ENCODE peak calls at places on chromosome 4, in nine cellular contexts. M is activated CD4-positive, alpha-beta T cell treated with anti-CD3 and anti-CD28 coated beads for 1 hour; F is hippocampal formation; N is CD4-positive, CD25-positive, alpha-beta regulatory T cell; X is naive thymus-derived CD4-positive, alpha-beta T cell; H is lower lobe of right lung; O is posterior cingulate gyrus; B is hepatic stellate cell; Q is stimulated activated CD4-positive, alpha-beta T cell treated with anti-CD3 and anti-CD28 coated beads, TNF-alpha, amount 100 ng/mL, for 48 hours. A is an unnamed sample.

GRCh38 chr4:100795581-100795980 is 277.8 kb upstream of the EMCN start:
- DNase-seq in M (no peak), F (no peak), N (no peak), X (no peak), H (no peak), O (no peak), B (no peak), Q (no peak), A (no peak)

GRCh38 chr4:184664445-184665210 is 15.1 kb downstream of the PRIMPOL start:
- DNase-seq in M (no peak), F (no peak), N (peak), X (no peak), H (no peak), O (no peak), B (peak), Q (no peak), A (peak)

GRCh38 chr4:143347495-143347894 is 10.8 kb downstream of the GAB1 start:
- DNase-seq in M (no peak), F (no peak), N (no peak), X (no peak), H (no peak), O (no peak), B (no peak), Q (no peak), A (no peak)

GRCh38 chr4:173707658-173708415 is 177.8 kb upstream of the HAND2 start:
- DNase-seq in M (no peak), F (no peak), N (no peak), X (no peak), H (no peak), O (no peak), B (no peak), Q (no peak), A (no peak)

GRCh38 chr4:82774711-82775171 is 23.9 kb downstream of the SCD5 start:
- DNase-seq in M (no peak), F (peak), N (no peak), X (no peak), H (no peak), O (peak), B (no peak), Q (no peak), A (no peak)

GRCh38 chr4:102411416-102411815 is 66.1 kb upstream of the SLC39A8 start:
- DNase-seq in M (no peak), F (no peak), N (no peak), X (no peak), H (no peak), O (no peak), B (no peak), Q (no peak), A (no peak)

GRCh38 chr4:169611991-169612868 is at the start of gene NEK1:
- DNase-seq in M (peak), F (peak), N (peak), X (peak), H (peak), O (peak), B (peak), Q (peak), A (peak)

GRCh38 chr4:170079981-170080380 is 9.8 kb downstream of the AADAT start:
- DNase-seq in M (no peak), F (no peak), N (no peak), X (no peak), H (no peak), O (no peak), B (no peak), Q (no peak), A (no peak)

GRCh38 chr4:1767770-1768366 is 25.2 kb upstream of the FGFR3 start:
- DNase-seq in M (no peak), F (no peak), N (no peak), X (no peak), H (peak), O (no peak), B (peak), Q (peak), A (no peak)

GRCh38 chr4:28926156-28926555 is 1794.0 kb upstream of the PCDH7 start:
- DNase-seq in M (no peak), F (no peak), N (no peak), X (no peak), H (no peak), O (no peak), B (no peak), Q (no peak), A (no peak)

GRCh38 chr4:80185787-80186548 is 11.3 kb upstream of the PRDM8 start:
- DNase-seq in M (no peak), F (no peak), N (no peak), X (no peak), H (no peak), O (no peak), B (no peak), Q (no peak), A (no peak)

GRCh38 chr4:168723020-168723419 is 226.2 kb downstream of the PALLD start:
- DNase-seq in M (no peak), F (no peak), N (no peak), X (no peak), H (no peak), O (no peak), B (no peak), Q (no peak), A (no peak)

GRCh38 chr4:182188622-182189021 is 54.6 kb upstream of the TENM3 start:
- DNase-seq in M (no peak), F (no peak), N (no peak), X (no peak), H (no peak), O (no peak), B (no peak), Q (no peak), A (no peak)

GRCh38 chr4:156594619-156595018 is 377.0 kb downstream of the PDGFC start:
- DNase-seq in M (no peak), F (peak), N (no peak), X (no peak), H (peak), O (peak), B (no peak), Q (no peak), A (no peak)

GRCh38 chr4:169159614-169160013 is 111.1 kb downstream of the SH3RF1 start:
- DNase-seq in M (no peak), F (no peak), N (no peak), X (no peak), H (no peak), O (no peak), B (peak), Q (no peak), A (no peak)

GRCh38 chr4:74056858-74057562 is 18.5 kb upstream of the CXCL3 start:
- DNase-seq in M (no peak), F (no peak), N (no peak), X (no peak), H (no peak), O (no peak), B (peak), Q (no peak), A (peak)

GRCh38 chr4:145307763-145308430 is 127.5 kb upstream of the OTUD4 start:
- DNase-seq in M (no peak), F (no peak), N (peak), X (no peak), H (no peak), O (no peak), B (no peak), Q (no peak), A (no peak)

GRCh38 chr4:111464251-111465045 is 680.8 kb upstream of the FAM241A start:
- DNase-seq in M (no peak), F (no peak), N (no peak), X (no peak), H (no peak), O (no peak), B (no peak), Q (no peak), A (no peak)

GRCh38 chr4:121220698-121221097 is 56.6 kb upstream of the TNIP3 start:
- DNase-seq in M (no peak), F (no peak), N (no peak), X (no peak), H (no peak), O (no peak), B (no peak), Q (no peak), A (no peak)

GRCh38 chr4:82201303-82201702 is 172.5 kb downstream of the HNRNPD start:
- DNase-seq in M (no peak), F (no peak), N (no peak), X (no peak), H (peak), O (no peak), B (no peak), Q (no peak), A (no peak)

GRCh38 chr4:39348371-39349265 is 17.5 kb downstream of the RFC1 start:
- DNase-seq in M (no peak), F (no peak), N (peak), X (no peak), H (no peak), O (no peak), B (peak), Q (no peak), A (no peak)

GRCh38 chr4:153318696-153319320 is 25.7 kb upstream of the MND1 start:
- DNase-seq in M (no peak), F (no peak), N (peak), X (peak), H (no peak), O (no peak), B (peak), Q (peak), A (peak)

GRCh38 chr4:7964459-7964858 is 24.8 kb upstream of the AFAP1 start:
- DNase-seq in M (no peak), F (no peak), N (peak), X (peak), H (no peak), O (no peak), B (no peak), Q (no peak), A (no peak)

GRCh38 chr4:20916106-20916505 is 215.8 kb downstream of the PACRGL start:
- DNase-seq in M (no peak), F (no peak), N (peak), X (peak), H (no peak), O (no peak), B (no peak), Q (no peak), A (no peak)

GRCh38 chr4:15344041-15344440 is 83.8 kb upstream of the C1QTNF7 start:
- DNase-seq in M (no peak), F (no peak), N (no peak), X (no peak), H (no peak), O (no peak), B (peak), Q (no peak), A (no peak)

GRCh38 chr4:128854433-128854832 is 44.9 kb downstream of the JADE1 start:
- DNase-seq in M (no peak), F (no peak), N (peak), X (peak), H (no peak), O (no peak), B (no peak), Q (no peak), A (no peak)

GRCh38 chr4:184251680-184252000 is 34.0 kb upstream of the ENPP6 start:
- DNase-seq in M (no peak), F (no peak), N (no peak), X (no peak), H (no peak), O (no peak), B (no peak), Q (no peak), A (no peak)

GRCh38 chr4:103721251-103721650 is 1.5 kb upstream of the TACR3 start:
- DNase-seq in M (no peak), F (no peak), N (no peak), X (no peak), H (no peak), O (no peak), B (no peak), Q (no peak), A (no peak)

GRCh38 chr4:181538435-181538834 is 704.8 kb upstream of the TENM3 start:
- DNase-seq in M (no peak), F (no peak), N (no peak), X (no peak), H (no peak), O (no peak), B (no peak), Q (no peak), A (no peak)

GRCh38 chr4:75741027-75741426 is 16.6 kb downstream of the USO1 start:
- DNase-seq in M (no peak), F (no peak), N (no peak), X (no peak), H (no peak), O (no peak), B (no peak), Q (no peak), A (no peak)

GRCh38 chr4:94653984-94654609 is 103.7 kb upstream of the BMPR1B start:
- DNase-seq in M (no peak), F (no peak), N (no peak), X (no peak), H (no peak), O (no peak), B (no peak), Q (no peak), A (no peak)

GRCh38 chr4:66430856-66431255 is 760.6 kb upstream of the EPHA5 start:
- DNase-seq in M (no peak), F (no peak), N (no peak), X (no peak), H (no peak), O (no peak), B (no peak), Q (no peak), A (no peak)

GRCh38 chr4:118973295-118973694 is 84.6 kb downstream of the SYNPO2 start:
- DNase-seq in M (no peak), F (no peak), N (no peak), X (no peak), H (no peak), O (no peak), B (no peak), Q (no peak), A (no peak)

GRCh38 chr4:40055379-40055872 is 1.2 kb upstream of the N4BP2 start:
- DNase-seq in M (no peak), F (no peak), N (peak), X (peak), H (no peak), O (no peak), B (peak), Q (peak), A (peak)

GRCh38 chr4:3254302-3255131 is 5.6 kb downstream of the MSANTD1 start:
- DNase-seq in M (no peak), F (no peak), N (no peak), X (no peak), H (no peak), O (peak), B (no peak), Q (no peak), A (no peak)

GRCh38 chr4:122759639-122760310 is 27.3 kb downstream of the BBS12 start:
- DNase-seq in M (no peak), F (no peak), N (no peak), X (no peak), H (no peak), O (no peak), B (no peak), Q (no peak), A (no peak)

GRCh38 chr4:152640058-152640921 is 39.5 kb downstream of the TMEM154 start:
- DNase-seq in M (no peak), F (no peak), N (peak), X (peak), H (no peak), O (no peak), B (peak), Q (no peak), A (no peak)

GRCh38 chr4:145788765-145789164 is 108.8 kb downstream of the C4orf51 start:
- DNase-seq in M (no peak), F (no peak), N (no peak), X (no peak), H (no peak), O (no peak), B (no peak), Q (no peak), A (no peak)

GRCh38 chr4:48147621-48148020 is 13.6 kb upstream of the TXK start:
- DNase-seq in M (no peak), F (no peak), N (no peak), X (no peak), H (no peak), O (no peak), B (no peak), Q (no peak), A (no peak)

A was measured in HL-60.